ENCODE peak calls at places on chromosomes 3 and 15, in four cellular contexts. One of them, this sample, is unnamed.

GRCh38 chr3:134373278-134373941 is 837 bp downstream of the AMOTL2 start:
- DNase-seq in Panc1: no peak
- DNase-seq in K562: no peak
- DNase-seq in HepG2: peak
- DNase-seq in this sample: no peak

GRCh38 chr15:65819563-65819960 is 27.5 kb upstream of the DENND4A start:
- DNase-seq in Panc1: no peak
- DNase-seq in K562: peak
- DNase-seq in HepG2: peak
- DNase-seq in this sample: no peak

GRCh38 chr15:71275098-71275497 is 159.8 kb downstream of the THSD4 start:
- DNase-seq in Panc1: no peak
- DNase-seq in K562: no peak
- DNase-seq in HepG2: no peak
- DNase-seq in this sample: no peak

GRCh38 chr3:107404727-107405519 is 27.7 kb downstream of the CCDC54 start:
- DNase-seq in Panc1: no peak
- DNase-seq in K562: no peak
- DNase-seq in HepG2: no peak
- DNase-seq in this sample: no peak

GRCh38 chr3:184662192-184662591 is 49.7 kb downstream of the MAGEF1 start:
- DNase-seq in Panc1: no peak
- DNase-seq in K562: no peak
- DNase-seq in HepG2: no peak
- DNase-seq in this sample: no peak

GRCh38 chr15:63719281-63719680 is 114.5 kb downstream of the HERC1 start:
- DNase-seq in Panc1: no peak
- DNase-seq in K562: no peak
- DNase-seq in HepG2: no peak
- DNase-seq in this sample: no peak

GRCh38 chr3:71926242-71926560 is 141.3 kb upstream of the PROK2 start:
- DNase-seq in Panc1: no peak
- DNase-seq in K562: peak
- DNase-seq in HepG2: peak
- DNase-seq in this sample: peak

GRCh38 chr3:10553586-10554235 is 48.3 kb upstream of the ATP2B2 start:
- DNase-seq in Panc1: no peak
- DNase-seq in K562: no peak
- DNase-seq in HepG2: no peak
- DNase-seq in this sample: no peak

GRCh38 chr3:42934910-42935309 is 29.0 kb downstream of the ZNF662 start:
- DNase-seq in Panc1: no peak
- DNase-seq in K562: no peak
- DNase-seq in HepG2: no peak
- DNase-seq in this sample: no peak

GRCh38 chr3:183698318-183698731 is 728 bp downstream of the YEATS2 start:
- DNase-seq in Panc1: no peak
- DNase-seq in K562: peak
- DNase-seq in HepG2: no peak
- DNase-seq in this sample: no peak

GRCh38 chr3:172475703-172476102 is 27.4 kb upstream of the GHSR start:
- DNase-seq in Panc1: no peak
- DNase-seq in K562: no peak
- DNase-seq in HepG2: no peak
- DNase-seq in this sample: no peak

GRCh38 chr15:42732095-42732827 is 4.7 kb downstream of the CDAN1 start:
- DNase-seq in Panc1: no peak
- DNase-seq in K562: no peak
- DNase-seq in HepG2: no peak
- DNase-seq in this sample: no peak

GRCh38 chr3:143375698-143376097 is 256.1 kb downstream of the CHST2 start:
- DNase-seq in Panc1: no peak
- DNase-seq in K562: no peak
- DNase-seq in HepG2: no peak
- DNase-seq in this sample: no peak

GRCh38 chr3:186983372-186984058 is 53.2 kb downstream of the ST6GAL1 start:
- DNase-seq in Panc1: no peak
- DNase-seq in K562: no peak
- DNase-seq in HepG2: no peak
- DNase-seq in this sample: no peak

GRCh38 chr15:41730543-41730942 is 43.7 kb upstream of the MAPKBP1 start:
- DNase-seq in Panc1: no peak
- DNase-seq in K562: no peak
- DNase-seq in HepG2: no peak
- DNase-seq in this sample: no peak

GRCh38 chr3:177995733-177996085 is 540.5 kb upstream of the KCNMB2 start:
- DNase-seq in Panc1: no peak
- DNase-seq in K562: no peak
- DNase-seq in HepG2: no peak
- DNase-seq in this sample: no peak

GRCh38 chr15:44381223-44381622 is 46.2 kb upstream of the CTDSPL2 start:
- DNase-seq in Panc1: no peak
- DNase-seq in K562: no peak
- DNase-seq in HepG2: no peak
- DNase-seq in this sample: no peak

GRCh38 chr3:172367205-172368105 is 80.8 kb downstream of the GHSR start:
- DNase-seq in Panc1: no peak
- DNase-seq in K562: no peak
- DNase-seq in HepG2: no peak
- DNase-seq in this sample: no peak

GRCh38 chr15:38085931-38086562 is 151.6 kb downstream of the TMCO5A start:
- DNase-seq in Panc1: no peak
- DNase-seq in K562: no peak
- DNase-seq in HepG2: no peak
- DNase-seq in this sample: no peak

GRCh38 chr3:61821823-61822251 is 260.5 kb downstream of the PTPRG start:
- DNase-seq in Panc1: no peak
- DNase-seq in K562: no peak
- DNase-seq in HepG2: no peak
- DNase-seq in this sample: no peak

GRCh38 chr15:40291088-40291574 is 8.3 kb upstream of the ANKRD63 start:
- DNase-seq in Panc1: no peak
- DNase-seq in K562: peak
- DNase-seq in HepG2: no peak
- DNase-seq in this sample: no peak

GRCh38 chr3:128576290-128576689 is 74.3 kb downstream of the RPN1 start:
- DNase-seq in Panc1: no peak
- DNase-seq in K562: no peak
- DNase-seq in HepG2: no peak
- DNase-seq in this sample: no peak

GRCh38 chr3:24244491-24244890 is 250.2 kb downstream of the THRB start:
- DNase-seq in Panc1: no peak
- DNase-seq in K562: no peak
- DNase-seq in HepG2: no peak
- DNase-seq in this sample: no peak

GRCh38 chr3:24245056-24245455 is 249.6 kb downstream of the THRB start:
- DNase-seq in Panc1: no peak
- DNase-seq in K562: no peak
- DNase-seq in HepG2: no peak
- DNase-seq in this sample: no peak

GRCh38 chr3:24240306-24240705 is 254.3 kb downstream of the THRB start:
- DNase-seq in Panc1: no peak
- DNase-seq in K562: no peak
- DNase-seq in HepG2: no peak
- DNase-seq in this sample: no peak

GRCh38 chr3:24237971-24238767 is 256.5 kb downstream of the THRB start:
- DNase-seq in Panc1: peak
- DNase-seq in K562: peak
- DNase-seq in HepG2: peak
- DNase-seq in this sample: peak

GRCh38 chr3:24242012-24242698 is 252.5 kb downstream of the THRB start:
- DNase-seq in Panc1: no peak
- DNase-seq in K562: no peak
- DNase-seq in HepG2: no peak
- DNase-seq in this sample: no peak
- TF ChIP-seq POLR2AphosphoS5 in Panc1: no peak
- TF ChIP-seq POLR2AphosphoS5 in K562: no peak
- TF ChIP-seq POLR2AphosphoS5 in HepG2: no peak
- TF ChIP-seq POLR2AphosphoS5 in this sample: no peak

DNA sequence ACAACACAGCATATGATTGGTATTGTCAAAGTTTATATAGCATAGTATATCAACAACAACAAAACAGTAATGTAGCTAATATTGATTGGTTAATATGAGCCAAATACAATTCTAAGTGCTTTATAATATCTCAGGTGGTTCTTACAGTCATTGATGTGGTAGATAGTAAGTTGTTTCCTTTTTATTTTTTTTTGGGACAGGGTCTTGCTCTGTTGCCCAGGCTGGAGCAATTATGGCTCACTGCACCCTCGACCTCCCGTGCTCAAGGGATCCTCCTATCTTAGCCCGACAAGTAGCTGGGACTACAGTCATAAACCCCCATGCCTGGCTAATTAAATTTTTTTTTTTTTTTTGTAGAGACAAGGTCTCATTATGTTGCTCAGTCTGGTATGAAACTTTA is 2.7 kb downstream of the RNF13 start:
- DNase-seq in Panc1: no peak
- DNase-seq in K562: no peak
- DNase-seq in HepG2: no peak
- DNase-seq in this sample: no peak
- TF ChIP-seq TCF7L2 in Panc1: no peak
- TF ChIP-seq TCF7L2 in K562: no peak
- TF ChIP-seq TCF7L2 in HepG2: no peak
- TF ChIP-seq TCF7L2 in this sample: no peak

DNA sequence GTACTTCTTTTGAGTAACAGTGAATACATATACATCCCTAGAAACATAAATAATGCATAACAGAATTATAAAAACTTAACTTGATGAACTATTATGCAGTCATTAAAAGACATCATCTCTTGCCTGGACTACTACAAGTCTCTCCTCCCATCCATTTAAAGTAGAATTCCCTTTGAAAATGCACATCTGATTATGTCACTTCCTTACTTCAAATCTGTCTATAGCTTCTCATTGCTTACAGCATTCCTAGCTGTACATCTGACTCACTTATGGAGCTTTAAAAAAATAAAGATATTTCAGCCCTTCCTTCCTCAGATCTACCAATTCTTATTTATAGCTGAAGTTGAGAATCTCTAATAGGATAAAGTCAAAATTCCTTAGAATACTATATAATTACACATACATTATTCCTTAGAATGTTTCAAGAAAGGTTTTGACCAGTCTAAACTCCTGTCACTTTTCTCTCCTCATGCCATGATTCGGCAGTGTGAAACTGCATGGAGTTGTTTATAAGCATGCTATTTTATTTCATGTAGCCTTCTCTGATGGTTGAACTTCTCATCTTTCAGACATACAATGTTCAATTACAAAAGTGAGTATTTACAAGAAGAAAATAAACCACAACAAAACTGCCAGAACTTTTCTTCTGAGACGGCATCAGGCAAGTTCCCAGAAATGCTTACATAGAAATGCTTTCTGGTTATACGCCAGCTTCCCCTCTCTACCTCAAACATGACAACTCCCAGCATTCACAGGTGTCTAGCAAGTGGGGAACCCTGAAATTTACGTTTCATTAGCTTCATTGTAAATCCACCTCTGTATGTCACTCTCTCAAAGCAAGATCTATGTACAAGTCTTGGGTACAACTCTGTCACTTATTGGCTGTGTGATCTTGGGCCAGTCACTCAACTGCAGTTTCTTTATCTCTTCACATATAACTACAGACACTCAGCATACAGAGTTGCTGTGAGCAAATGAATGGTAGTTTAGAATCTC is 42.9 kb downstream of the HDGFL3 start:
- DNase-seq in Panc1: no peak
- DNase-seq in K562: no peak
- DNase-seq in HepG2: no peak
- DNase-seq in this sample: no peak
- TF ChIP-seq POLR2AphosphoS5 in Panc1: no peak
- TF ChIP-seq POLR2AphosphoS5 in K562: no peak
- TF ChIP-seq POLR2AphosphoS5 in HepG2: no peak
- TF ChIP-seq POLR2AphosphoS5 in this sample: no peak

DNA sequence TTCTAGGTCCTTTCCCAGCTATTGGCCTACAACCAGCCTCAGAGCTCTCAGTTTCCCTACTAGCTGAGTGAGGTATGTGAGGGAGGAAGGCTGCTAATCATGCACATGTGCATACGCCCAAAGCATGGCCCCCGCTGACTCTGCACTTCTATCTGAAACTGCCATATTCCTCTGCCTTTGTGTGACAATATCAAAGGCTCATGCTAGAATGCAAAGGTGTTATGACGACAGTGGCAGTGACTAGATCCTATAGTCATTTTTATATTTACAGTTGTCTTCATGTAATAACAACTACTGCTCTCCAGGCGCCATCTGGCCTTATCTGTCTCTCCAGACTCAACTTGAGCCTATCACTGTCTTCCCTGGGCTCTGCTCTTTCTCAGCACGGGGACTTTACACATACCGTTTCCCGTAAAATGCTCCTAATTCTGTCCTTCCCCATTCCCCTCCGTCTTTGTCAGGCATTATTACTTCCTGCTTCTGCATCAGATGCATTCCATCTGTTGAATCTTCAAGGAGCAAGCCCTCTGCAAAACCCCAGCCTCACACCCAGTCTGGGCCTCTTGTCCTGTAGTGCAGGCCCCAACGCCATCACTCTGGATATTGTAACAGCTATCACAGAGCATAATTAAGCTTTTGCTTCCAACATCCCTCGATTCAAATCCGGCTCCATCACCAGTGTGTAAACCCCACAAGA is 102.5 kb downstream of the PDCD6IP start:
- DNase-seq in Panc1: no peak
- DNase-seq in K562: peak
- DNase-seq in HepG2: no peak
- DNase-seq in this sample: no peak
- TF ChIP-seq TCF7L2 in Panc1: no peak
- TF ChIP-seq TCF7L2 in K562: no peak
- TF ChIP-seq TCF7L2 in HepG2: no peak
- TF ChIP-seq TCF7L2 in this sample: no peak

DNA sequence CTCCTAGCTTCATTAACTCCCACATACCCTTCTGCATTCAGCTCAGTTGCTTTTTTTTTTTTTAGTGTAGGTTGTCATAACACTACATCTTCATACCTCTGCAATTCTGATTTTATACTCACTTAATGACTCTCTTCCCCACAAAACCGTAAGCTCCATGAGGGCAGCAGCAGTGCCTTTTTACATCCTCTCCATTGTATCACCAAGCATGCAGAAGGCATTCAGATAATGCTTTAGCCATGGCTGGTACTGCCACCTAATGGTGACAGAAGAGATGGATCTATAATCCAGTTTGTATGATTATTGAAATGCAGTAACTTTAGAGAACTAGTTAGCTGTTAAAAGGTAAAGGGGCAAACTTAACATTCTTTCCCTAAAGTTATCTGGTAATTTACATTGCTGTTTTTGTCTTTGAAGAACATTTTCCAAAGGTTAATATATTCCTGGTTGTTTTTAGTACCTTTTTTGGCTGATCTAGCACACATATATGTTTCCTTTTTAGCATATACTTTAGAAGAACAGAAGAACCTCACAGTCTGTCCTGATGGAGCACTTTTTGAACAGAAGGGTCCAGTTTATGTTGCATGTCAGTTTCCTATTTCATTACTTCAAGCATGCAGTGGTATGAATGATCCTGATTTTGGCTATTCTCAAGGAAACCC is 36.8 kb downstream of the ATP1B3 start:
- DNase-seq in Panc1: no peak
- DNase-seq in K562: peak
- DNase-seq in HepG2: peak
- DNase-seq in this sample: peak
- TF ChIP-seq POLR2AphosphoS5 in Panc1: no peak
- TF ChIP-seq POLR2AphosphoS5 in K562: no peak
- TF ChIP-seq POLR2AphosphoS5 in HepG2: no peak
- TF ChIP-seq POLR2AphosphoS5 in this sample: no peak